ENCODE peak calls at places on chromosomes 1 and 21, in five cellular contexts. H is cardiac fibroblast, G is activated T-helper 1 cell treated with Interleukin-2 at 50 U/mL for 16 hours, V is NCI-H1105, I is lung microvascular endothelial cell. B is an unnamed sample.
A peak's percentile ranks its signal among the peaks of the same experiment; 100 is the strongest.

GRCh38 chr1:199875337-199875736 is 152.2 kb upstream of the NR5A2 start:
- DNase-seq in V (no peak), G (no peak), I (no peak), H (no peak), B (no peak)

GRCh38 chr1:202968895-202969295 is 1.8 kb upstream of the CYB5R1 start:
- DNase-seq in H (peak; percentile 73), G (no peak), V (no peak), I (peak; percentile 73), B (no peak)

GRCh38 chr1:163361123-163361934 is 39.6 kb downstream of the NUF2 start:
- DNase-seq in I (peak; percentile 11), H (peak; percentile 36), V (peak; percentile 30), G (no peak), B (no peak)

GRCh38 chr21:31536138-31536537 is 123.4 kb upstream of the SOD1 start:
- DNase-seq in H (no peak), I (no peak), V (no peak), G (no peak), B (no peak)

GRCh38 chr1:28986296-28986910 is 72.0 kb downstream of the EPB41 start:
- DNase-seq in V (no peak), H (no peak), G (no peak), I (no peak), B (no peak)

GRCh38 chr21:45108808-45109800 is 34.7 kb downstream of the ADARB1 start:
- DNase-seq in H (no peak), G (no peak), V (no peak), I (peak; percentile 21), B (no peak)

GRCh38 chr1:172826096-172826741 is 167.3 kb downstream of the FASLG start:
- DNase-seq in H (peak; percentile 98), G (no peak), V (no peak), I (peak; percentile 91), B (no peak)

GRCh38 chr1:48671578-48671977 is 105.1 kb downstream of the BEND5 start:
- DNase-seq in G (no peak), I (no peak), V (no peak), H (peak; percentile 2), B (no peak)

GRCh38 chr1:85203573-85204169 is 2.9 kb upstream of the SYDE2 start:
- DNase-seq in H (peak; percentile 16), I (no peak), G (no peak), V (no peak), B (no peak)

GRCh38 chr1:202625416-202626360 is 84.6 kb downstream of the SYT2 start:
- DNase-seq in V (no peak), I (peak; percentile 71), G (peak; percentile 27), H (peak; percentile 68), B (peak; percentile 26)

GRCh38 chr1:113429461-113430153 is 39.3 kb downstream of the MAGI3 start:
- DNase-seq in H (peak; percentile 26), V (no peak), G (no peak), I (peak; percentile 48), B (no peak)

GRCh38 chr1:109927908-109928307 is 17.3 kb downstream of the CSF1 start:
- DNase-seq in I (peak; percentile 91), H (peak; percentile 96), V (no peak), G (no peak), B (no peak)

GRCh38 chr1:172727956-172728603 is 69.2 kb downstream of the FASLG start:
- DNase-seq in H (peak; percentile 69), G (no peak), I (peak; percentile 41), V (no peak), B (no peak)

GRCh38 chr1:230750986-230751625 is 3.9 kb downstream of the CAPN9 start:
- DNase-seq in I (no peak), H (no peak), V (no peak), G (no peak), B (no peak)

GRCh38 chr1:244702620-244703019 is 49.7 kb downstream of the DESI2 start:
- DNase-seq in H (no peak), G (no peak), V (no peak), I (no peak), B (no peak)

GRCh38 chr1:26145041-26145959 is 13.6 kb upstream of the FAM110D start:
- DNase-seq in V (peak; percentile 91), H (peak; percentile 89), I (peak; percentile 88), G (peak; percentile 64), B (peak; percentile 62)

GRCh38 chr1:247172956-247173355 is 1.1 kb upstream of the ZNF124 start:
- DNase-seq in H (no peak), G (no peak), I (no peak), V (no peak), B (no peak)

GRCh38 chr1:24920155-24920925 is 9.7 kb downstream of the RUNX3 start:
- DNase-seq in G (no peak), H (peak; percentile 80), I (no peak), V (no peak), B (no peak)

GRCh38 chr1:23421752-23422312 is 2.7 kb downstream of the TCEA3 start:
- DNase-seq in H (peak; percentile 74), G (no peak), V (no peak), I (peak; percentile 28), B (no peak)

GRCh38 chr1:52119722-52120121 is 22.2 kb upstream of the ZFYVE9 start:
- DNase-seq in G (no peak), I (no peak), V (no peak), H (no peak), B (no peak)

GRCh38 chr1:27538793-27539192 is 48.8 kb upstream of the WASF2 start:
- DNase-seq in G (no peak), V (no peak), I (no peak), H (peak; percentile 72), B (no peak)

GRCh38 chr1:93616221-93616995 is 65.2 kb downstream of the BCAR3 start:
- DNase-seq in V (no peak), H (no peak), G (no peak), I (no peak), B (no peak)

GRCh38 chr1:109190189-109190588 is 23.5 kb upstream of the SARS1 start:
- DNase-seq in G (no peak), H (no peak), V (no peak), I (no peak), B (no peak)

GRCh38 chr1:182181167-182181572 is 119.7 kb upstream of the ZNF648 start:
- DNase-seq in I (no peak), V (no peak), G (no peak), H (no peak), B (no peak)

GRCh38 chr1:183989604-183990003 is 47.9 kb downstream of the COLGALT2 start:
- DNase-seq in I (no peak), V (no peak), H (no peak), G (no peak), B (no peak)

GRCh38 chr1:209207701-209208286 is 375.7 kb upstream of the CAMK1G start:
- DNase-seq in V (peak; percentile 78), G (no peak), I (peak; percentile 79), H (peak; percentile 64), B (no peak)